ENCODE peak calls at places on chromosome 17, in ten cellular contexts. O is stimulated activated CD8-positive, alpha-beta memory T cell treated with anti-CD3 and anti-CD28 coated beads, Interleukin-2, amount 100 ng/mL, for 48 hours; S is fibroblast of the aortic adventitia; B is T-helper 2 cell; V is cardiac fibroblast; D is esophagus squamous epithelium; H is HuH-7.5; R is effector memory CD4-positive, alpha-beta T cell; I is PC-9; Q is fibroblast of mammary gland. J is an unnamed sample.

GRCh38 chr17:77002103-77003045 is 134.2 kb downstream of the MGAT5B start:
- DNase-seq in O (no peak), S (peak; percentile 38), B (no peak), V (peak; percentile 52), D (no peak), H (no peak), R (no peak), I (peak; percentile 86), Q (peak; percentile 69), J (peak; percentile 91)

GRCh38 chr17:7477392-7478275 is 1.8 kb downstream of the ZBTB4 start:
- DNase-seq in O (no peak), S (peak; percentile 88), B (no peak), V (peak; percentile 77), D (no peak), H (no peak), R (no peak), I (no peak), Q (peak; percentile 83), J (peak; percentile 57)

GRCh38 chr17:17810374-17811248 is 26.2 kb downstream of the SREBF1 start:
- DNase-seq in O (no peak), S (peak; percentile 33), B (no peak), V (peak; percentile 32), D (no peak), H (no peak), R (no peak), I (no peak), Q (peak; percentile 49), J (no peak)

GRCh38 chr17:1211287-1211686 is 31.5 kb upstream of the ABR start:
- DNase-seq in O (no peak), S (no peak), B (no peak), V (no peak), D (no peak), H (no peak), R (no peak), I (peak; percentile 45), Q (no peak), J (no peak)

GRCh38 chr17:34365340-34365739 is 2.3 kb upstream of the CCL1 start:
- DNase-seq in O (no peak), S (no peak), B (no peak), V (no peak), D (no peak), H (no peak), R (no peak), I (no peak), Q (no peak), J (no peak)

GRCh38 chr17:74467221-74467951 is 952 bp downstream of the CD300A start:
- DNase-seq in O (no peak), S (no peak), B (no peak), V (no peak), D (peak; percentile 22), H (no peak), R (no peak), I (no peak), Q (no peak), J (no peak)

GRCh38 chr17:57622886-57623433 is 122.1 kb downstream of the CCDC182 start:
- DNase-seq in O (no peak), S (peak; percentile 24), B (no peak), V (peak; percentile 47), D (no peak), H (no peak), R (no peak), I (no peak), Q (peak; percentile 54), J (peak; percentile 81)

GRCh38 chr17:57604771-57605733 is 140.0 kb downstream of the CCDC182 start:
- DNase-seq in O (no peak), S (peak; percentile 51), B (no peak), V (peak; percentile 70), D (no peak), H (no peak), R (no peak), I (no peak), Q (no peak), J (peak; percentile 49)

GRCh38 chr17:70230883-70231282 is 61.6 kb downstream of the KCNJ2 start:
- DNase-seq in O (no peak), S (no peak), B (no peak), V (no peak), D (no peak), H (no peak), R (no peak), I (no peak), Q (peak; percentile 1), J (peak; percentile 5)

GRCh38 chr17:82836823-82837357 is 2.9 kb downstream of the ZNF750 start:
- DNase-seq in O (no peak), S (no peak), B (no peak), V (no peak), D (no peak), H (no peak), R (no peak), I (no peak), Q (peak; percentile 71), J (peak; percentile 6)

GRCh38 chr17:2904135-2904534 is 107.9 kb downstream of the RAP1GAP2 start:
- DNase-seq in O (no peak), S (no peak), B (no peak), V (peak; percentile 11), D (no peak), H (no peak), R (no peak), I (no peak), Q (no peak), J (peak; percentile 9)

GRCh38 chr17:15742921-15743320 is 10.8 kb downstream of the TBC1D26 start:
- DNase-seq in O (no peak), S (no peak), B (no peak), V (no peak), D (no peak), H (no peak), R (no peak), I (no peak), Q (no peak), J (no peak)